ENCODE peak calls at places on chromosomes 12 and 14, in eight cellular contexts. C is GM12878, R is heart left ventricle, P is Peyer's patch, E is stomach, D is HCT116, B is GM12892, M is uterus. K is an unnamed sample.

GRCh38 chr14:103696027-103696402 is 19.2 kb downstream of the XRCC3 start:
- DNase-seq in C (no peak), R (no peak), P (peak), E (no peak), D (no peak), B (no peak), M (no peak), K (peak)

GRCh38 chr14:20684662-20685456 is 499 bp downstream of the RNASE4 start:
- DNase-seq in C (no peak), R (no peak), P (peak), E (peak), D (peak), B (no peak), M (peak), K (no peak)

GRCh38 chr14:29671034-29671433 is 256.6 kb downstream of the PRKD1 start:
- DNase-seq in C (no peak), R (no peak), P (no peak), E (no peak), D (no peak), B (no peak), M (no peak), K (no peak)

GRCh38 chr12:15276088-15276698 is 46.1 kb upstream of the PTPRO start:
- DNase-seq in C (no peak), R (no peak), P (peak), E (no peak), D (peak), B (no peak), M (no peak), K (no peak)

GRCh38 chr14:37246427-37246829 is 48.7 kb downstream of the MIPOL1 start:
- DNase-seq in C (no peak), R (no peak), P (no peak), E (no peak), D (peak), B (no peak), M (no peak), K (no peak)

GRCh38 chr12:65330341-65330740 is 51.9 kb downstream of the MSRB3 start:
- DNase-seq in C (no peak), R (no peak), P (no peak), E (no peak), D (no peak), B (no peak), M (no peak), K (no peak)

GRCh38 chr12:120581998-120582397 is 796 bp upstream of the POP5 start:
- DNase-seq in C (no peak), R (no peak), P (no peak), E (no peak), D (no peak), B (no peak), M (no peak), K (no peak)

GRCh38 chr12:113161415-113162016 is 12.0 kb downstream of the CFAP73 start:
- DNase-seq in C (no peak), R (peak), P (no peak), E (no peak), D (peak), B (peak), M (no peak), K (no peak)

GRCh38 chr14:100762089-100762515 is 35.4 kb downstream of the DLK1 start:
- DNase-seq in C (no peak), R (no peak), P (no peak), E (no peak), D (no peak), B (no peak), M (no peak), K (no peak)

GRCh38 chr12:47651368-47652254 is 54.2 kb downstream of the RPAP3 start:
- DNase-seq in C (peak), R (peak), P (peak), E (peak), D (peak), B (no peak), M (peak), K (peak)

GRCh38 chr14:95713596-95714371 is at the start of gene TCL1A:
- DNase-seq in C (no peak), R (no peak), P (peak), E (no peak), D (no peak), B (peak), M (no peak), K (peak)

GRCh38 chr12:89085421-89085820 is 266.9 kb downstream of the DUSP6 start:
- DNase-seq in C (no peak), R (peak), P (no peak), E (no peak), D (no peak), B (no peak), M (no peak), K (no peak)

GRCh38 chr12:10590976-10591375 is 22.4 kb downstream of the MAGOHB start:
- DNase-seq in C (no peak), R (no peak), P (no peak), E (no peak), D (no peak), B (no peak), M (no peak), K (no peak)

GRCh38 chr12:112901271-112901670 is 5.5 kb upstream of the OAS1 start:
- DNase-seq in C (no peak), R (no peak), P (peak), E (peak), D (no peak), B (no peak), M (no peak), K (no peak)

GRCh38 chr12:125239563-125239962 is 174.3 kb downstream of the AACS start:
- DNase-seq in C (no peak), R (no peak), P (no peak), E (no peak), D (no peak), B (no peak), M (no peak), K (no peak)

GRCh38 chr14:26081043-26081442 is 516.8 kb downstream of the NOVA1 start:
- DNase-seq in C (no peak), R (no peak), P (no peak), E (no peak), D (no peak), B (no peak), M (no peak), K (no peak)
- TF ChIP-seq POLR2A in C (no peak), R (no peak), P (no peak), E (no peak), D (no peak), B (no peak), M (no peak), K (no peak)

GRCh38 chr12:53995311-53996187 is 4.4 kb upstream of the HOXC9 start:
- DNase-seq in C (no peak), R (no peak), P (peak), E (peak), D (no peak), B (no peak), M (peak), K (peak)
- TF ChIP-seq POLR2A in C (no peak), R (no peak), P (no peak), E (no peak), D (peak), B (no peak), M (no peak), K (no peak)

GRCh38 chr12:109532721-109533486 is 40.4 kb downstream of the MMAB start:
- DNase-seq in C (no peak), R (peak), P (no peak), E (no peak), D (no peak), B (no peak), M (no peak), K (peak)
- TF ChIP-seq POLR2A in C (no peak), R (no peak), P (no peak), E (no peak), D (no peak), B (no peak), M (no peak), K (no peak)

DNA sequence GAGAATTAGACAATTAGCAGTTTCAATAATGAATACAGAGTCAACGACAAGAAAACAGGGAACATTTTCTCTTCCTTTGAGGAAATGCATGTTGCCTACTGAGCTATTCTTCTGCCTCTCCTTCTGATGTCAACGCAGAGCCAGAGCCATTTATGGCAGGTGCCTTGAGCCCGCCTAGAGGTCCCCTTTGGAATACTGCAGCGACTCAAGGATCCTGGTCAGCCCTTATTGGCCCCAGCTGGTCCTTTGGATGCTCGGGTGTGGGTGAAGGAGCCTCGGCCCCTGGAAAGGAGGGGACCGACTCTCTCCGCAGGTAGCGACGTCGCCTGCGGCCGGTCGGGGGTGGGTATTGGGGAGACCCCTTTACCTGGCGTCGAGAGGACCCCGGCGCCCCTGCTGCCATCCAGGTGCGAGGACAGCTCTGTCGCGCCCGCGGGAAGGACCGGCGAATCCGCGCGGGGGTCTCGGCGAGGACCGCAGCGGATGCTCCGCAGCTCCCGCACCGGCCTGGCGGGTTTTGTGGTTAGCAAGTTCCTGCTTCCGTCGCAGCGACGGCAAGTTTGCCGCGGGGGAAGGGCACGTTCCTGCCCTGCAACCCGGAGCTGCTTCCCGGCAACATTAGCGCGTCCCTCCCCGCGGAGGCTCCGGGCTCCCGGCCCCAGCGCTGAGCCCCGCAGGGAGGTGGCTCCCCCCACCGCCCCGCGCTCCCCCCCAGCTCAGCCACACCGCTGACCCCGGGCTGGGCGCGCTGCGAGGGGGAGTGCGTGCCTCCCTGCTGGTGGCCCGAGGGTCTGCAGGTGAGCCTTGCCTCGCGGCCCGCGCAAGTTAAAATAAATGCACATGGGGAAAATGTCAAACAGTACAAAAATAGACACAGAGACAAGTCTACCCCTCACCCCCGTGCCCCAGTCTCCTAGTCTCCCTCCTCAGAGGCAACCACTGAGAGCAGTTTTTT is at the start of gene MANSC1:
- DNase-seq in C (no peak), R (peak), P (peak), E (peak), D (no peak), B (peak), M (peak), K (peak)
- TF ChIP-seq POLR2A in C (peak), R (no peak), P (peak), E (no peak), D (no peak), B (no peak), M (peak), K (no peak)

DNA sequence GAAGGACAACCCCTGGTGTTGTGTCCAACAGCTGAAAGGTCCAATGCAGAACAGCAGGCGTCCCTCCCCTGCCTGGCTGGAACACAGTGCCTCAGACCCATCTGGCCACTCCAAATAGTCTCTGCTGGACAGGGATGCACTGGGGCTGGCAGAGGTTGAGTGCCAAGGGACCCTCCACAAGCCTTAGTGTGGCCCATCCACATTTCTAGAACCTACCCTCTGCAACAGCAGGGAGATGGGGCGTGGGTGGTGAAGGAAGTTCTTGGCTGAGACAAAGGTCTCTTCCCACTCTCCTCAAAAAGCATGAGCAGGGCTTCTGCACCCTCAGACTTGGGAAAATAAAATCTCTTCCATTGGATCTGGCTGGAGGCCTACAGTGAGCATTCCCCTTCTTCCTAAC is 36.5 kb downstream of the LTBP2 start:
- DNase-seq in C (no peak), R (peak), P (no peak), E (no peak), D (no peak), B (no peak), M (no peak), K (peak)
- TF ChIP-seq POLR2A in C (no peak), R (no peak), P (no peak), E (no peak), D (no peak), B (no peak), M (no peak), K (no peak)

DNA sequence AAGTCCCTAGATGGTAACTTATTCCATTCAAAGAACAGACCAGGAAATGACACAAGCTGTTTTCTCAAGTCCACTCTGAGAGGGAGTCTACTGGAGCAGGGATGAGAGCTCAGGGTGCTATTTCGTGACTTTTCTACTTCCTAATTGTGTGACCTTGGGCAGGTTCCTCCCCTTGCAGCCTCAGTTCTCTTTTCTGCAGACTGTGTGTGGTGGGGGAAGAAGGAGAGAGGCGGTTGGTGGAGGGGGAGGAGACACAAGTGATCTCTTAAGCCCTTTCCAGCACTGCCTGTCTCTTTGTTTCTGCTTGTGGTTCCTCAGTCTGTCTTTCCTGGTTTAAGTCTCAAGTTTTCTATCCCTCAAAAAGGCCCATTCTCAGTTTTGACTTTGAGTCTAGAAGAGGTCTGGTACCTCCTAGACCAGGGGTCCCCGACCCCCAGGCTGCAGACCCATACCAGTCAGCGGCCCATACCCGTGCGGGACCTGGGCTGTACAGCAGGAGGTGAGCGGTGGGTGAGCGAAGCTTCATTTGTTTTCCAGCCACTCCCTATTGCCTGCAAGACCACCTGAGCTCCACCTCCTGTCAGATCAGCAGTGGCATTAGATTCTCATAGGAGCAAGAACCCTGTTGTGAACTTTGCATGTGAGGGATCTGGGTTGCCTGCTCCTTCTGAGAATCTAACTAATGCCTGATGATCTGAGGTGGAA is 10.7 kb downstream of the FGF6 start:
- DNase-seq in C (no peak), R (no peak), P (peak), E (no peak), D (no peak), B (no peak), M (no peak), K (no peak)
- TF ChIP-seq POLR2A in C (no peak), R (no peak), P (no peak), E (no peak), D (no peak), B (no peak), M (no peak), K (no peak)

GRCh38 chr12:94979941-94980340 is 23.6 kb downstream of the NDUFA12 start:
- DNase-seq in C (no peak), R (no peak), P (no peak), E (no peak), D (no peak), B (no peak), M (no peak), K (no peak)
- TF ChIP-seq POLR2A in C (no peak), R (no peak), P (no peak), E (no peak), D (no peak), B (no peak), M (no peak), K (no peak)

DNA sequence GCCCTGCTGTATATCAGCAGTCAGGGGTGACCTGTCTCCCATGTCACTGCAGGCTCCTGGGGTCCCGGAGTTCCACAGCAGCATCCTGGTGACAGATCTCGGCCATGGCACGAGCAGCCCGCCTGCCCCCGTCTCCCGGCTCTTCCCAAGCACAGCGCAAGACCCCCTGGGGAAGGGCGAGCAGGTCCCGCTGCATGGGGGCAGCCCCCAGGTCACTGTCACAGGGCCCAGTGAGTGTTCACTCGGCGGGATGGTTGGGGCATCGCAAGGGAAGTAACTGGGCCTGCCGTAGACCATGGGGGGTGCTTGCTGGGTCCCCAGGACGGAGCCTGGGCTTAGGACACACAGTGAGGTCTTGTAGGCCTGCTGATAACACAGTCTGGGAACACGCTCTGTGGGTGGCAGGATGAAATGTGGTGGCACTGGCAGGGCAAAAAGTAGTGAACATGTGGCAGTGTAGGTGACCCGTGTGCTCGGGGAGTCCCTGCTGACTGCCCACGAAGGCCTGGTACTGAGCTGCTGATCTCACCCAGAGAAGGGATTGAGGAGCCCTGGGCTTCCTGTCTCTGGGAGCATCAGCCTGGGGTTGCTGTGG is 38.5 kb downstream of the IL31 start:
- DNase-seq in C (no peak), R (no peak), P (no peak), E (no peak), D (no peak), B (no peak), M (no peak), K (no peak)
- TF ChIP-seq POLR2A in C (no peak), R (no peak), P (no peak), E (no peak), D (no peak), B (no peak), M (no peak), K (no peak)

DNA sequence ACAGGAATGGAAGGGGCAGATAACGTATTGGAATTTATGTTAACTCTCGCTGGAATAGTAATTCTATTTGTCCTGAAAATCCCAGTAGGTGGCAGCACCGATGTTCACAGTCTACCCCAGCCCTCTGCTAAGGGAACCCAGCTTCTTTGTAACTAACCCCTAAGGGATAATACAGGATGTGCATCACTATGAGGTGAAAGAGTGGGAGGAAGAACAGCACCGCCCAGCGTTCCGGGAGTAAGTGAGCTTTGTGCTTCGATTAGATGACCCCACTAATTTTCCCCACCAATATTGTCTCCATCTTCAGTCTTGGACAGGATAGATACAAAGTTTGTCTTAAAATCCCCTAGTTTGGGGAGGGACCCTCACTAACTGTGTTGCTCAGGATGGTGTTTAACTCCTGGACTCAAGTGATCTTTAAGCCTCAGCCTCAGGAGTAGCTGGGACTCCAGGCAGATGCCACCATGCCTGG is 2.7 kb downstream of the SLC2A3 start:
- DNase-seq in C (peak), R (peak), P (peak), E (peak), D (peak), B (peak), M (peak), K (peak)
- TF ChIP-seq POLR2A in C (no peak), R (no peak), P (no peak), E (no peak), D (no peak), B (peak), M (peak), K (no peak)

GRCh38 chr14:50946234-50946935 is 2.1 kb upstream of the PYGL start:
- DNase-seq in C (no peak), R (no peak), P (no peak), E (no peak), D (no peak), B (no peak), M (no peak), K (no peak)

GRCh38 chr14:50941151-50941550 is 3.1 kb downstream of the PYGL start:
- DNase-seq in C (no peak), R (no peak), P (no peak), E (no peak), D (no peak), B (no peak), M (no peak), K (no peak)

GRCh38 chr14:50943261-50943942 is 881 bp downstream of the PYGL start:
- DNase-seq in C (no peak), R (peak), P (peak), E (peak), D (peak), B (no peak), M (peak), K (peak)

GRCh38 chr14:50944647-50945413 is 547 bp upstream of the PYGL start:
- DNase-seq in C (no peak), R (no peak), P (peak), E (peak), D (peak), B (no peak), M (peak), K (peak)

GRCh38 chr14:50943943-50944646 is at the start of gene PYGL:
- DNase-seq in C (no peak), R (peak), P (peak), E (peak), D (peak), B (peak), M (peak), K (peak)
- TF ChIP-seq POLR2A in C (no peak), R (no peak), P (no peak), E (no peak), D (peak), B (peak), M (no peak), K (peak)

K was measured in spleen.